ENCODE peak calls at places on chromosome 19, in six cellular contexts. One of them, this sample, is unnamed. For H3K27me3, the result is how much of the 10 kb centered on the place peaks cover.

GRCh38 chr19:16588089-16588823 is 16.0 kb upstream of the SLC35E1 start:
- DNase-seq in Peyer's patch: peak
- DNase-seq in GM23338: peak
- DNase-seq in body of pancreas: peak
- DNase-seq in GM23248: no peak
- DNase-seq in Panc1: no peak
- DNase-seq in this sample: peak

GRCh38 chr19:56269348-56269747 is 3.2 kb upstream of the EDDM13 start:
- DNase-seq in Peyer's patch: no peak
- DNase-seq in GM23338: no peak
- DNase-seq in body of pancreas: no peak
- DNase-seq in GM23248: no peak
- DNase-seq in Panc1: no peak
- DNase-seq in this sample: no peak

GRCh38 chr19:9547870-9548269 is 9.4 kb upstream of the ZNF426 start:
- DNase-seq in Peyer's patch: no peak
- DNase-seq in GM23338: no peak
- DNase-seq in body of pancreas: no peak
- DNase-seq in GM23248: no peak
- DNase-seq in Panc1: no peak
- DNase-seq in this sample: no peak

GRCh38 chr19:10450853-10451609 is 30.7 kb downstream of the PDE4A start:
- DNase-seq in Peyer's patch: no peak
- DNase-seq in GM23338: peak
- DNase-seq in body of pancreas: no peak
- DNase-seq in GM23248: no peak
- DNase-seq in Panc1: no peak
- DNase-seq in this sample: peak

GRCh38 chr19:47257411-47258169 is 1.3 kb downstream of the CCDC9 start:
- DNase-seq in Peyer's patch: no peak
- DNase-seq in GM23338: peak
- DNase-seq in body of pancreas: no peak
- DNase-seq in GM23248: no peak
- DNase-seq in Panc1: no peak
- DNase-seq in this sample: no peak

GRCh38 chr19:15113245-15114152 is 6.3 kb downstream of the SYDE1 start:
- DNase-seq in Peyer's patch: no peak
- DNase-seq in GM23338: peak
- DNase-seq in body of pancreas: no peak
- DNase-seq in GM23248: no peak
- DNase-seq in Panc1: no peak
- DNase-seq in this sample: no peak

GRCh38 chr19:31908486-31909255 is 436.7 kb upstream of the ZNF507 start:
- DNase-seq in Peyer's patch: no peak
- DNase-seq in GM23338: no peak
- DNase-seq in body of pancreas: no peak
- DNase-seq in GM23248: no peak
- DNase-seq in Panc1: no peak
- DNase-seq in this sample: no peak

GRCh38 chr19:41328157-41328817 is 18.3 kb downstream of the CCDC97 start:
- DNase-seq in Peyer's patch: peak
- DNase-seq in GM23338: no peak
- DNase-seq in body of pancreas: no peak
- DNase-seq in GM23248: no peak
- DNase-seq in Panc1: no peak
- DNase-seq in this sample: no peak

GRCh38 chr19:10230155-10230903 is 802 bp downstream of the S1PR2 start:
- DNase-seq in Peyer's patch: peak
- DNase-seq in GM23338: peak
- DNase-seq in body of pancreas: peak
- DNase-seq in GM23248: peak
- DNase-seq in Panc1: no peak
- DNase-seq in this sample: peak

GRCh38 chr19:5434970-5435641 is 20.1 kb upstream of the ZNRF4 start:
- DNase-seq in Peyer's patch: no peak
- DNase-seq in GM23338: no peak
- DNase-seq in body of pancreas: no peak
- DNase-seq in GM23248: peak
- DNase-seq in Panc1: no peak
- DNase-seq in this sample: no peak

GRCh38 chr19:10419646-10420443 is 493 bp upstream of the PDE4A start:
- DNase-seq in Peyer's patch: no peak
- DNase-seq in GM23338: peak
- DNase-seq in body of pancreas: no peak
- DNase-seq in GM23248: peak
- DNase-seq in Panc1: peak
- DNase-seq in this sample: peak

GRCh38 chr19:2424686-2425621 is 2.4 kb downstream of the TIMM13 start:
- DNase-seq in Peyer's patch: no peak
- DNase-seq in GM23338: peak
- DNase-seq in body of pancreas: peak
- DNase-seq in GM23248: peak
- DNase-seq in Panc1: no peak
- DNase-seq in this sample: no peak

GRCh38 chr19:49362926-49363264 is 679 bp upstream of the TEAD2 start:
- DNase-seq in Peyer's patch: no peak
- DNase-seq in GM23338: no peak
- DNase-seq in body of pancreas: peak
- DNase-seq in GM23248: peak
- DNase-seq in Panc1: no peak
- DNase-seq in this sample: no peak

GRCh38 chr19:3658004-3658822 is 31.6 kb upstream of the CACTIN start:
- DNase-seq in Peyer's patch: no peak
- DNase-seq in GM23338: no peak
- DNase-seq in body of pancreas: peak
- DNase-seq in GM23248: no peak
- DNase-seq in Panc1: no peak
- DNase-seq in this sample: no peak
- H3K27me3 ChIP-seq in Peyer's patch: under half
- H3K27me3 ChIP-seq in GM23338: under half
- H3K27me3 ChIP-seq in body of pancreas: under half
- H3K27me3 ChIP-seq in GM23248: under half
- H3K27me3 ChIP-seq in Panc1: under half
- H3K27me3 ChIP-seq in this sample: under half

DNA sequence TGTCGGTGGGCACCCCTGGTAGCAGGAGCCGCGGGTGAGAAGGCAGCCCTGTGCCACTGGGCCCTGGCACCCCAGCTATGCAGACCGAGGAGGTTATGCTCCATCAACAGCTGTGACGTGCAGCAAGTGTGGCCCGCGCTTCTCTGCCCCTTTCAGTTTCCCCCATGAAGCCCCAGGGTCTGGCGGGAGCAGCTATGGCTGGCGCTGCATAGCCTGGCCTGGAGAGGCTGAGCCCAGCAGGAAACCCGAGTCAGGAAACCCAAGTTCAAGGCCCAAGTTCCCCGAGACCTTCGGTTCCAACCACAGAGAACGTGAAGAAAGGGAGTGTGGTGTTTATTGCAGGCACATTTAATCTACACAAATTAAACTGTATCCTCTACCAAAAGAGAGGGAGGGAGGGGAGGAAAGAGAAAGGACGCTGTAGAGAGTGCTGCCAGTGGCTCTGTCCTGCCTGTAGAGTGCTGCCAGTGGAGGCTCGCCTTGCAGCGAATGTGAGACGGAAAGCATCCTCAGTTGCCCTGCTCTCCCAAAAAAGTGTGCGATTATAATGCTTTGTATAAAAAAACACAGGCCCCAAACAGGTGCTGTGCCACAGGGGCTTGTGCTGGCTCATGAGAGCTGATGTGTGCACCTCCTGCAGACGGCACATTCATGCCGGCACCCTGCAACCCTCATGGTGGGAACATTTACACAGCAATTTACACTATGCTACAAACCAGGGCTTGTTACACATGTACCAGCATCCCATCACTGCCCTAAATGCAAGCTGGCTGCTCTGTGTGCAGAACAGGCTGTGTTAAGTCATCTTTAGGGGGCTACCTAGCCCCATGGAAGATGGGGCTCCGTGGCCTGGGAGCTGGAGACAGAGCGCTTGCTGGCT is 16.3 kb downstream of the POP4 start:
- DNase-seq in Peyer's patch: no peak
- DNase-seq in GM23338: no peak
- DNase-seq in body of pancreas: no peak
- DNase-seq in GM23248: no peak
- DNase-seq in Panc1: no peak
- DNase-seq in this sample: no peak
- H3K27ac ChIP-seq in Peyer's patch: no peak
- H3K27ac ChIP-seq in GM23338: no peak
- H3K27ac ChIP-seq in body of pancreas: no peak
- H3K27ac ChIP-seq in GM23248: no peak
- H3K27ac ChIP-seq in Panc1: no peak
- H3K27ac ChIP-seq in this sample: no peak

GRCh38 chr19:6529351-6529750 is 1.5 kb upstream of the TNFSF9 start:
- DNase-seq in Peyer's patch: no peak
- DNase-seq in GM23338: no peak
- DNase-seq in body of pancreas: no peak
- DNase-seq in GM23248: no peak
- DNase-seq in Panc1: no peak
- DNase-seq in this sample: no peak
- H3K27me3 ChIP-seq in Peyer's patch: under half
- H3K27me3 ChIP-seq in GM23338: under half
- H3K27me3 ChIP-seq in body of pancreas: under half
- H3K27me3 ChIP-seq in GM23248: under half
- H3K27me3 ChIP-seq in Panc1: under half
- H3K27me3 ChIP-seq in this sample: under half

DNA sequence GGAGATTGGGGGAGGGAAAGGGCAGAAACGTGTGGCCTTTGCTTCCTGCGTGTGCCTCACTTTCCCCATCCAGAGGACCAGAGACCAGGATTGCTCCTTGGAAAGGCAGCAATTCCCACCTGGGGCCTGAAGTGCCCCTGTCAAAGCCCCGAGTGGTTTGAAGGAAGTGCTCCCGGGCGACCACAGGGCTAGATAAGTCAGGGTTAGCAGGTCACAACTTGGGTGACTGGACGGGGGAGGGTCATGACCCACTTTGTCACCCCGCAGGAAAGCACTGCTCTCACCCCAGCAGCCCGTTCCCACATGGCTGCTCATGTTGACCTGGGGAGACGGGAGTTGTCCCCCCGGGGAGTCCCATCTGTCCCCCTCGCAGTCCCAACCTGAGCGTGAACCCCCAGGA is 472 bp downstream of the PRAM1 start:
- DNase-seq in Peyer's patch: no peak
- DNase-seq in GM23338: no peak
- DNase-seq in body of pancreas: no peak
- DNase-seq in GM23248: no peak
- DNase-seq in Panc1: no peak
- DNase-seq in this sample: no peak
- H3K27ac ChIP-seq in Peyer's patch: no peak
- H3K27ac ChIP-seq in GM23338: no peak
- H3K27ac ChIP-seq in body of pancreas: no peak
- H3K27ac ChIP-seq in GM23248: no peak
- H3K27ac ChIP-seq in Panc1: no peak
- H3K27ac ChIP-seq in this sample: no peak

GRCh38 chr19:1001538-1002166 is 1.4 kb downstream of the GRIN3B start:
- DNase-seq in Peyer's patch: peak
- DNase-seq in GM23338: peak
- DNase-seq in body of pancreas: peak
- DNase-seq in GM23248: peak
- DNase-seq in Panc1: no peak
- DNase-seq in this sample: peak
- H3K27me3 ChIP-seq in Peyer's patch: under half
- H3K27me3 ChIP-seq in GM23338: under half
- H3K27me3 ChIP-seq in body of pancreas: under half
- H3K27me3 ChIP-seq in GM23248: under half
- H3K27me3 ChIP-seq in Panc1: under half
- H3K27me3 ChIP-seq in this sample: under half

DNA sequence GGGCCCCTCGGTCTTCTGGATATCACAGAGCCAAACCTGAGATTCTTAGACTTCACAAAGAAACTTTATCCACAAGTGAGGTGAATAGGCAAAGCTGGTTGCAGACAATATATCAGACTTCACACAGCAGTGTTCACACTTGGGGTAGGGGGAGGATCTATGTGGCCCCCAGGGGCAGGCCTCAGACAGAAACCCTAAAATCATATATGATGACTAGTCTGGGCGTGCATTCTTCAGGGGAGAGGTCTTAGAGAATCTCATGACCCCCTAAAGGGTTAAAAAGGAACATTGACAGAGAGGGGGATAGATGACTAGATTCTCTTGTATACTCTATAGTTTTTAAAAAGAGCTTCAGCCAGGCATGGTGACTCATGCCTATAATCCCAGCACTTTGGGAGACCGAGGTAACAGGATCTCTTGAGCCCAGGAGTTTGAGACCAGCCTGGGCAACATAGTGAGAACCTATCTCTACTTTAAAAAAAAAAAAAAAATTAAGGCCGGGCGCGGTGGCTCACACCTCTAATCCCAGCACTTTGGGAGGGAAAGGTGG is 2.8 kb downstream of the TYROBP start:
- DNase-seq in Peyer's patch: no peak
- DNase-seq in GM23338: no peak
- DNase-seq in body of pancreas: no peak
- DNase-seq in GM23248: no peak
- DNase-seq in Panc1: no peak
- DNase-seq in this sample: peak
- H3K27ac ChIP-seq in Peyer's patch: no peak
- H3K27ac ChIP-seq in GM23338: peak
- H3K27ac ChIP-seq in body of pancreas: no peak
- H3K27ac ChIP-seq in GM23248: no peak
- H3K27ac ChIP-seq in Panc1: peak
- H3K27ac ChIP-seq in this sample: no peak

GRCh38 chr19:12841094-12841493 is 2.8 kb downstream of the MAST1 start:
- DNase-seq in Peyer's patch: no peak
- DNase-seq in GM23338: peak
- DNase-seq in body of pancreas: peak
- DNase-seq in GM23248: peak
- DNase-seq in Panc1: no peak
- DNase-seq in this sample: no peak
- H3K27me3 ChIP-seq in Peyer's patch: under half
- H3K27me3 ChIP-seq in GM23338: under half
- H3K27me3 ChIP-seq in body of pancreas: under half
- H3K27me3 ChIP-seq in GM23248: under half
- H3K27me3 ChIP-seq in Panc1: under half
- H3K27me3 ChIP-seq in this sample: under half

GRCh38 chr19:45046355-45046754 is 7.5 kb downstream of the CLASRP start:
- DNase-seq in Peyer's patch: no peak
- DNase-seq in GM23338: no peak
- DNase-seq in body of pancreas: no peak
- DNase-seq in GM23248: no peak
- DNase-seq in Panc1: no peak
- DNase-seq in this sample: no peak

GRCh38 chr19:45051929-45052579 is 13.2 kb downstream of the CLASRP start:
- DNase-seq in Peyer's patch: peak
- DNase-seq in GM23338: no peak
- DNase-seq in body of pancreas: no peak
- DNase-seq in GM23248: no peak
- DNase-seq in Panc1: no peak
- DNase-seq in this sample: peak

GRCh38 chr19:45050036-45050435 is 11.2 kb downstream of the CLASRP start:
- DNase-seq in Peyer's patch: no peak
- DNase-seq in GM23338: no peak
- DNase-seq in body of pancreas: no peak
- DNase-seq in GM23248: peak
- DNase-seq in Panc1: no peak
- DNase-seq in this sample: no peak

GRCh38 chr19:45047188-45047797 is 8.4 kb downstream of the CLASRP start:
- DNase-seq in Peyer's patch: no peak
- DNase-seq in GM23338: no peak
- DNase-seq in body of pancreas: no peak
- DNase-seq in GM23248: no peak
- DNase-seq in Panc1: no peak
- DNase-seq in this sample: peak

GRCh38 chr19:45049073-45049736 is 10.4 kb downstream of the CLASRP start:
- DNase-seq in Peyer's patch: no peak
- DNase-seq in GM23338: no peak
- DNase-seq in body of pancreas: peak
- DNase-seq in GM23248: no peak
- DNase-seq in Panc1: no peak
- DNase-seq in this sample: no peak
- H3K27ac ChIP-seq in Peyer's patch: no peak
- H3K27ac ChIP-seq in GM23338: peak
- H3K27ac ChIP-seq in body of pancreas: peak
- H3K27ac ChIP-seq in GM23248: no peak
- H3K27ac ChIP-seq in Panc1: no peak
- H3K27ac ChIP-seq in this sample: no peak

This sample was measured in Karpas-422.